ENCODE peak calls at places on chromosomes 5 and 9, in five cellular contexts. K is foreskin fibroblast, G is upper lobe of right lung, C is AG04450, V is AG10803. P is an unnamed sample.

GRCh38 chr5:54704341-54704740 is 186.8 kb downstream of the SNX18 start:
- DNase-seq in K (no peak), G (no peak), C (peak; percentile 55), V (no peak), P (no peak)

GRCh38 chr5:1542011-1542410 is 18.3 kb upstream of the LPCAT1 start:
- DNase-seq in K (no peak), G (no peak), C (no peak), V (peak; percentile 47), P (no peak)

GRCh38 chr9:130448035-130448624 is 3.4 kb downstream of the ASS1 start:
- DNase-seq in K (no peak), G (no peak), C (peak; percentile 15), V (peak; percentile 74), P (no peak)

GRCh38 chr9:38713426-38713825 is 6.5 kb downstream of the FAM240B start:
- DNase-seq in K (peak; percentile 59), G (no peak), C (peak; percentile 30), V (peak; percentile 80), P (peak; percentile 43)

GRCh38 chr5:58974083-58974482 is 391.2 kb downstream of the RAB3C start:
- DNase-seq in K (no peak), G (no peak), C (no peak), V (no peak), P (peak; percentile 8)

GRCh38 chr5:10601246-10602030 is 37.6 kb downstream of the ANKRD33B start:
- DNase-seq in K (peak; percentile 90), G (peak; percentile 77), C (peak; percentile 61), V (peak; percentile 83), P (peak; percentile 62)

GRCh38 chr5:151708126-151708525 is 21.4 kb upstream of the SPARC start:
- DNase-seq in K (peak; percentile 71), G (no peak), C (no peak), V (peak; percentile 30), P (no peak)

GRCh38 chr9:136264046-136264802 is 18.6 kb upstream of the QSOX2 start:
- DNase-seq in K (no peak), G (no peak), C (no peak), V (no peak), P (no peak)

GRCh38 chr5:155923784-155924183 is 403.2 kb upstream of the SGCD start:
- DNase-seq in K (no peak), G (no peak), C (no peak), V (no peak), P (no peak)

GRCh38 chr9:129810788-129811187 is 7.8 kb downstream of the TOR1B start:
- DNase-seq in K (no peak), G (no peak), C (no peak), V (no peak), P (no peak)

GRCh38 chr9:93267681-93268505 is 84.0 kb downstream of the WNK2 start:
- DNase-seq in K (no peak), G (peak; percentile 30), C (no peak), V (no peak), P (no peak)

GRCh38 chr5:116037236-116037822 is 5.1 kb downstream of the ARL14EPL start:
- DNase-seq in K (no peak), G (no peak), C (no peak), V (no peak), P (no peak)
- TF ChIP-seq CTCF in K (no peak), G (no peak), C (peak; percentile 25), V (peak; percentile 27), P (peak; percentile 8)

GRCh38 chr5:71738962-71739361 is 19.9 kb downstream of the CARTPT start:
- DNase-seq in K (no peak), G (no peak), C (no peak), V (no peak), P (no peak)

GRCh38 chr5:71740015-71740753 is 21.1 kb downstream of the CARTPT start:
- DNase-seq in K (no peak), G (no peak), C (no peak), V (no peak), P (no peak)

GRCh38 chr5:71747182-71747581 is 28.1 kb downstream of the CARTPT start:
- DNase-seq in K (no peak), G (no peak), C (no peak), V (no peak), P (no peak)

GRCh38 chr5:71744009-71744792 is 25.1 kb downstream of the CARTPT start:
- DNase-seq in K (no peak), G (no peak), C (no peak), V (no peak), P (no peak)

DNA sequence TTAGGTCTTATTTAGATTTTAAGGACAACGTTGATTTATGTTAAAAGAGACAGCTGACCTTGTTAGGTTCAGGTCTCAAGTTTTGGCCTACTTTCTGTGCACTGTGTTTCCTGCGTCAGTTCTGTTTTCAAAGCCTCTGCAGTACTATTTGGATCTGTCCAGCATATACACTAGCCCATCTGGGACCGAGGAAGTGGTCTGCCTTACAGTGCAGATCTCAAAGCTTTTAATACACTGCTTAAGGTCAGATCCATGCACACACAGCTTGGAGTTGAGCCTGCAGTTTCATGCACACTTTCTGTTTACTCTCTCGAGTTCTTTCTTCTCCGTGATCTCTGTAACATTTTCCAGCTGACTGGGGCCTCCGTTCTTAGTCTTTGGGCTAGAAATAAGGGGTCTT is 24.1 kb downstream of the CARTPT start:
- DNase-seq in K (no peak), G (no peak), C (no peak), V (no peak), P (no peak)
- H3K4me3 ChIP-seq in K (no peak overlapping the region), G (no peak overlapping the region), C (no peak overlapping the region), V (no peak overlapping the region), P (no peak overlapping the region)

DNA sequence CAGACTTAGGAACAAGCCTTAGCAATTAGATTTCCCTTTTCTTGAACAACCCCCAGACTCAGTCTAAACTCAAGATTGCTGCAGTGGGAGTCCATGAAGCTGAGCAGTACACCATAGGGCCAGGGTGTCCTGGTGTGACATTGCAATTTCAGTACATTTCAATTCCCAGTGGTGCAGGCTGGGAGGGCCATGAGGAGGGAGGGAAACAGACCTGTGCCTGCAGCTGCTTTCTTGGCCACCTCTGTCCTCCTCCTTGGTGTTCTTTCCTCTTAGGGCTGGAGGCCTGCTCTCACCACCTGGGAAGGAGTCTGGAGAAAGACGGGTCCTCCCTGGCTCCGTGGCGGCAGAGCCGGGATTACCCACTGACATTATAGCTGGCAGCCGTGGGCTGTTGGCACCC is 186.5 kb downstream of the SLIT3 start:
- DNase-seq in K (no peak), G (no peak), C (no peak), V (no peak), P (no peak)
- TF ChIP-seq CTCF in K (no peak), G (no peak), C (no peak), V (no peak), P (no peak)

GRCh38 chr9:118570076-118570475 is 799.2 kb downstream of the BRINP1 start:
- DNase-seq in K (no peak), G (no peak), C (no peak), V (no peak), P (no peak)

GRCh38 chr9:118563677-118564076 is 805.6 kb downstream of the BRINP1 start:
- DNase-seq in K (no peak), G (no peak), C (no peak), V (peak; percentile 48), P (no peak)

GRCh38 chr9:118569151-118569550 is 800.1 kb downstream of the BRINP1 start:
- DNase-seq in K (no peak), G (no peak), C (no peak), V (no peak), P (no peak)

GRCh38 chr9:118568704-118569103 is 800.5 kb downstream of the BRINP1 start:
- DNase-seq in K (no peak), G (no peak), C (no peak), V (peak; percentile 8), P (no peak)

DNA sequence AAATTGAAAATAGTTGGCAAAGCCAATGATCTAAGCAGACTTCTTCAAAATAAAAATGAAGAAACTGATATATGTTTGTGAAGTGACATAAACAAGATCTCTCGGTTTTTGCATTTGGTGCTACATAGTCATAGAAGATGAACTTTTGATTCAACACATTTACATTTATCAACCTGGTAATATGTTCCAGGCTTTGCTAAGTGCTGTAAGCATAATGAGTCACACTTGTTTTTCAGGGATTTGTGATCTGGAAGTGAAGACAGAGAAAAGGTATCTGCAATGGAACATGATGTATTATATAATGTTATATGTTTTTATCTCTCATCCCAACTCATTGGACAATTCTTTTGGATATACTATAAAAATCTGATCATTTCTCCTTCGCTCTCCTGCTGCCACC is 801.4 kb downstream of the BRINP1 start:
- DNase-seq in K (no peak), G (no peak), C (no peak), V (no peak), P (no peak)
- H3K4me3 ChIP-seq in K (no peak overlapping the region), G (no peak overlapping the region), C (no peak overlapping the region), V (no peak overlapping the region), P (no peak overlapping the region)

GRCh38 chr5:149314571-149315111 is 30.7 kb upstream of the GRPEL2 start:
- DNase-seq in K (no peak), G (no peak), C (no peak), V (no peak), P (no peak)
- TF ChIP-seq CTCF in K (no peak), G (no peak), C (no peak), V (no peak), P (peak; percentile 13)

P was measured in AG09309.